ENCODE peak calls at places on chromosome 12, in seven cellular contexts. E is Karpas-422, Z is Calu3, Q is nucleus accumbens, T is right cardiac atrium, I is GM03348, F is fibroblast of mammary gland. V is an unnamed sample.
A peak's percentile ranks its signal among the peaks of the same experiment; 100 is the strongest.

GRCh38 chr12:121590476-121591143 is 9.8 kb upstream of the KDM2B start:
- DNase-seq in E (peak; percentile 34), Z (no peak), Q (no peak), T (no peak), I (peak; percentile 36), F (peak; percentile 87), V (peak; percentile 33)

GRCh38 chr12:7142057-7142644 is 12.0 kb downstream of the CLSTN3 start:
- DNase-seq in E (peak; percentile 91), Z (peak; percentile 68), Q (no peak), T (no peak), I (peak; percentile 81), F (peak; percentile 53), V (no peak)

GRCh38 chr12:114339626-114340025 is 66.3 kb downstream of the TBX5 start:
- DNase-seq in E (no peak), Z (no peak), Q (no peak), T (no peak), I (peak; percentile 34), F (peak; percentile 96), V (no peak)

GRCh38 chr12:95820096-95820703 is 29.6 kb upstream of the NTN4 start:
- DNase-seq in E (peak; percentile 47), Z (peak; percentile 77), Q (no peak), T (no peak), I (peak; percentile 63), F (peak; percentile 66), V (peak; percentile 36)

GRCh38 chr12:109885616-109886015 is 5.3 kb upstream of the GLTP start:
- DNase-seq in E (no peak), Z (no peak), Q (no peak), T (no peak), I (no peak), F (no peak), V (no peak)

GRCh38 chr12:99442758-99443157 is 204.8 kb upstream of the GARIN6 start:
- DNase-seq in E (no peak), Z (no peak), Q (no peak), T (no peak), I (no peak), F (no peak), V (no peak)

GRCh38 chr12:68851592-68851952 is 43.6 kb downstream of the MDM2 start:
- DNase-seq in E (no peak), Z (no peak), Q (no peak), T (no peak), I (no peak), F (no peak), V (no peak)

GRCh38 chr12:94690199-94690695 is 39.9 kb upstream of the TMCC3 start:
- DNase-seq in E (no peak), Z (no peak), Q (no peak), T (peak; percentile 11), I (peak; percentile 17), F (peak; percentile 58), V (no peak)

GRCh38 chr12:26280869-26281268 is 85.5 kb downstream of the SSPN start:
- DNase-seq in E (no peak), Z (no peak), Q (no peak), T (no peak), I (no peak), F (no peak), V (no peak)

GRCh38 chr12:106780010-106780625 is 5.6 kb downstream of the RIC8B start:
- DNase-seq in E (no peak), Z (peak; percentile 34), Q (no peak), T (no peak), I (no peak), F (peak; percentile 38), V (no peak)

GRCh38 chr12:70507442-70507841 is 129.8 kb downstream of the PTPRB start:
- DNase-seq in E (no peak), Z (no peak), Q (no peak), T (no peak), I (no peak), F (no peak), V (no peak)